ENCODE peak calls at places on chromosomes 12 and 14, in four cellular contexts. One of them, this sample, is unnamed.

GRCh38 chr12:5576011-5576410 is 144.1 kb downstream of the NTF3 start:
- DNase-seq in right lobe of liver: no peak
- DNase-seq in esophagus muscularis mucosa: no peak
- DNase-seq in fibroblast of mammary gland: no peak
- DNase-seq in this sample: no peak

GRCh38 chr12:12673296-12673695 is 22.7 kb downstream of the GPR19 start:
- DNase-seq in fibroblast of mammary gland: no peak
- DNase-seq in right lobe of liver: no peak
- DNase-seq in esophagus muscularis mucosa: no peak
- DNase-seq in this sample: no peak

GRCh38 chr12:112153181-112153899 is 28.0 kb downstream of the TRAFD1 start:
- DNase-seq in esophagus muscularis mucosa: peak; percentile 68
- DNase-seq in right lobe of liver: no peak
- DNase-seq in fibroblast of mammary gland: no peak
- DNase-seq in this sample: no peak

GRCh38 chr12:109542014-109542413 is 31.3 kb downstream of the MMAB start:
- DNase-seq in esophagus muscularis mucosa: no peak
- DNase-seq in right lobe of liver: no peak
- DNase-seq in fibroblast of mammary gland: peak; percentile 76
- DNase-seq in this sample: peak; percentile 71

GRCh38 chr12:32290411-32290810 is 108.9 kb upstream of the FGD4 start:
- DNase-seq in right lobe of liver: no peak
- DNase-seq in fibroblast of mammary gland: peak; percentile 38
- DNase-seq in esophagus muscularis mucosa: no peak
- DNase-seq in this sample: no peak

GRCh38 chr12:24045816-24046257 is 96.4 kb upstream of the SOX5 start:
- DNase-seq in esophagus muscularis mucosa: no peak
- DNase-seq in fibroblast of mammary gland: peak; percentile 88
- DNase-seq in right lobe of liver: peak; percentile 50
- DNase-seq in this sample: peak; percentile 86

GRCh38 chr12:82097877-82098276 is 260.3 kb downstream of the CCDC59 start:
- DNase-seq in fibroblast of mammary gland: no peak
- DNase-seq in esophagus muscularis mucosa: no peak
- DNase-seq in right lobe of liver: no peak
- DNase-seq in this sample: no peak

GRCh38 chr12:55684761-55685370 is 22.8 kb downstream of the ITGA7 start:
- DNase-seq in right lobe of liver: no peak
- DNase-seq in esophagus muscularis mucosa: no peak
- DNase-seq in fibroblast of mammary gland: no peak
- DNase-seq in this sample: no peak

GRCh38 chr12:44287545-44287944 is 451.7 kb downstream of the TMEM117 start:
- DNase-seq in right lobe of liver: no peak
- DNase-seq in esophagus muscularis mucosa: no peak
- DNase-seq in fibroblast of mammary gland: peak; percentile 35
- DNase-seq in this sample: peak; percentile 11

DNA sequence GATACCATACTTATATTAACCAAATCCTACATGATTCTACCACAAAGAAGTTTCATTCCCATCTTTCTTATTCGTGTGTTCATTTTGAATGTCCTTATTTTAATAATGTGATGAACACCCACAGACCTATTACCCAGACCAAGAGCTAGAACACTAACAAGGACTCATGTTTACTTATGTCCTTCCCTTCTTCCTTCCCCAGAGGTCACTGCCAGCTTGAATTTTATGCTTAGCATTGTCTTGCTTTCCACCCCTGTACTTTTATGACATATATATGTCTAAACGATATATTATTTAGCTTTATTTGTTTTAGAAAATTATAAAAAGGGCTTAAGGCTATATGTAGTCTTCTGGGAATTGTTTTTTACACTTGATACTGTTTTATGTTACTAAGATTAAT is 238.6 kb downstream of the LRIG3 start:
- DNase-seq in esophagus muscularis mucosa: no peak
- DNase-seq in right lobe of liver: no peak
- DNase-seq in fibroblast of mammary gland: no peak
- DNase-seq in this sample: no peak
- TF ChIP-seq CTCF in esophagus muscularis mucosa: no peak
- TF ChIP-seq CTCF in right lobe of liver: peak; percentile 46
- TF ChIP-seq CTCF in fibroblast of mammary gland: no peak
- TF ChIP-seq CTCF in this sample: no peak

GRCh38 chr14:97412933-97413574 is 615.9 kb downstream of the VRK1 start:
- DNase-seq in right lobe of liver: no peak
- DNase-seq in fibroblast of mammary gland: no peak
- DNase-seq in esophagus muscularis mucosa: no peak
- DNase-seq in this sample: no peak
- H3K4me3 ChIP-seq in right lobe of liver: no peak overlapping the region
- H3K4me3 ChIP-seq in fibroblast of mammary gland: no peak overlapping the region
- H3K4me3 ChIP-seq in esophagus muscularis mucosa: peak overlapping the region; percentile 9
- H3K4me3 ChIP-seq in this sample: no peak overlapping the region

GRCh38 chr14:23865502-23865901 is 88.1 kb upstream of the DHRS4 start:
- DNase-seq in right lobe of liver: no peak
- DNase-seq in esophagus muscularis mucosa: no peak
- DNase-seq in fibroblast of mammary gland: no peak
- DNase-seq in this sample: no peak

GRCh38 chr14:23864856-23865255 is 88.7 kb upstream of the DHRS4 start:
- DNase-seq in fibroblast of mammary gland: no peak
- DNase-seq in esophagus muscularis mucosa: no peak
- DNase-seq in right lobe of liver: no peak
- DNase-seq in this sample: no peak

GRCh38 chr14:23863836-23864235 is 89.7 kb upstream of the DHRS4 start:
- DNase-seq in right lobe of liver: no peak
- DNase-seq in fibroblast of mammary gland: no peak
- DNase-seq in esophagus muscularis mucosa: no peak
- DNase-seq in this sample: no peak

GRCh38 chr14:23862513-23862912 is 91.1 kb upstream of the DHRS4 start:
- DNase-seq in esophagus muscularis mucosa: no peak
- DNase-seq in fibroblast of mammary gland: no peak
- DNase-seq in right lobe of liver: no peak
- DNase-seq in this sample: no peak

DNA sequence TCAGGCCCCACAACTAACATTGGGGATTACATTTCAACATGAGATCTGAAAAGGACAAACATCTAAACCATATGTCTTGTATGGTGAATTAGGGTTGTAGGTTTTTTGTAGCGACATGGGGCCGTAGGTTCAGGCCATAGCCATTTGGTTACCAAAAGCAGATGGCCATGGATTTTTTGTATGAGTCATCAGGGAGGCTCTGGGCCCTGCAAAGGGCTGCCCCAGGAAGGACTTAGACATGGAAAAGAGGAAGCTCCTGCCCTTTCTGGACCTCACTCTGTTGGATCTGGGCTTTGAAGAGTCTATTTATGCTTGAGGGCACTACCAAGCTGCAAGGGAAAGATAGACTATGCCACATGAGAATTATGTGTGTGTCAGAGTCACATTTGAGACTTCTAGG is 89.3 kb upstream of the DHRS4 start:
- DNase-seq in esophagus muscularis mucosa: no peak
- DNase-seq in right lobe of liver: no peak
- DNase-seq in fibroblast of mammary gland: no peak
- DNase-seq in this sample: no peak
- TF ChIP-seq CTCF in esophagus muscularis mucosa: no peak
- TF ChIP-seq CTCF in right lobe of liver: no peak
- TF ChIP-seq CTCF in fibroblast of mammary gland: no peak
- TF ChIP-seq CTCF in this sample: no peak

GRCh38 chr12:116528067-116528466 is 31.1 kb upstream of the MAP1LC3B2 start:
- DNase-seq in fibroblast of mammary gland: peak; percentile 89
- DNase-seq in esophagus muscularis mucosa: no peak
- DNase-seq in right lobe of liver: no peak
- DNase-seq in this sample: no peak

GRCh38 chr12:116524311-116524710 is 34.9 kb upstream of the MAP1LC3B2 start:
- DNase-seq in esophagus muscularis mucosa: no peak
- DNase-seq in fibroblast of mammary gland: no peak
- DNase-seq in right lobe of liver: no peak
- DNase-seq in this sample: no peak

GRCh38 chr12:116528498-116528897 is 30.7 kb upstream of the MAP1LC3B2 start:
- DNase-seq in fibroblast of mammary gland: peak; percentile 51
- DNase-seq in esophagus muscularis mucosa: no peak
- DNase-seq in right lobe of liver: no peak
- DNase-seq in this sample: no peak

GRCh38 chr12:116524964-116525379 is 34.2 kb upstream of the MAP1LC3B2 start:
- DNase-seq in esophagus muscularis mucosa: no peak
- DNase-seq in fibroblast of mammary gland: peak; percentile 70
- DNase-seq in right lobe of liver: no peak
- DNase-seq in this sample: no peak

GRCh38 chr12:116525418-116526001 is 33.7 kb upstream of the MAP1LC3B2 start:
- DNase-seq in esophagus muscularis mucosa: no peak
- DNase-seq in fibroblast of mammary gland: peak; percentile 95
- DNase-seq in right lobe of liver: peak; percentile 78
- DNase-seq in this sample: peak; percentile 88
- H3K4me3 ChIP-seq in esophagus muscularis mucosa: peak overlapping the region; percentile 34
- H3K4me3 ChIP-seq in fibroblast of mammary gland: peak overlapping the region; percentile 6
- H3K4me3 ChIP-seq in right lobe of liver: no peak overlapping the region
- H3K4me3 ChIP-seq in this sample: no peak overlapping the region

DNA sequence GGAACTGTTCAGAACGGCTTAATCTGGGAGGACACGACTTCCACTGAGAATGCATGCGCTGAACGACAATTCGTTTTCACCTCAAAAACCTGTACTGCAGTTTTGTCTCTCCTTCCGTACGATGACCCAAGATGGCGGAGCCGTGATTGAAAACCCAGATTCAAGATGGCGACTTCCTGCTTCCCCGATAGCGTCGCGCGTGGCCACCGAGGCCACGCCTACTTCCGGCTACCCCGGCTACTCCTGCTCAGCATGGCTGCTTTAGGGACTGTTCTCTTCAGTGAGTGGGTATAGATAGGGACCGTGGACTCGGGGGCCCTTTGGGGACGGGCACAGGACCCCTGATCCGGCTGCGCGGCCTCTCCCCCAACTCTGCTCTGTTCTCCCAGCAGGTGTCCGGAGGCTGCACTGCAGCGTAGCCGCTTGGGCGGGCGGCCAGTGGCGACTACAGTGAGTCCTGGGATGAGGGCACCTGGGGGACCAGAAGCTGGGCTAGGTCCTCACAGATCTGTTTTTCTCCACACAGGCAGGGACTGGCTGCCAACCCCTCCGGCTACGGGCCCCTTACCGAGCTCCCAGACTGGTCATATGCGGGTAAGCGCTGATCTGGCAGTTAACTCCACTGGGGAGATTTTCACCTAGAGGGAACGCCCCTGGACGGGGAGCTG is at the start of gene MRPL52:
- DNase-seq in right lobe of liver: peak; percentile 93
- DNase-seq in esophagus muscularis mucosa: peak; percentile 96
- DNase-seq in fibroblast of mammary gland: peak; percentile 85
- DNase-seq in this sample: peak; percentile 87
- TF ChIP-seq CTCF in right lobe of liver: no peak
- TF ChIP-seq CTCF in esophagus muscularis mucosa: no peak
- TF ChIP-seq CTCF in fibroblast of mammary gland: no peak
- TF ChIP-seq CTCF in this sample: no peak

GRCh38 chr14:50677527-50678063 is 9.5 kb upstream of the SAV1 start:
- DNase-seq in fibroblast of mammary gland: peak; percentile 53
- DNase-seq in esophagus muscularis mucosa: no peak
- DNase-seq in right lobe of liver: no peak
- DNase-seq in this sample: peak; percentile 76

GRCh38 chr14:50675597-50675996 is 7.5 kb upstream of the SAV1 start:
- DNase-seq in right lobe of liver: no peak
- DNase-seq in fibroblast of mammary gland: no peak
- DNase-seq in esophagus muscularis mucosa: no peak
- DNase-seq in this sample: no peak

GRCh38 chr14:50679674-50680073 is 11.6 kb upstream of the SAV1 start:
- DNase-seq in esophagus muscularis mucosa: no peak
- DNase-seq in right lobe of liver: no peak
- DNase-seq in fibroblast of mammary gland: no peak
- DNase-seq in this sample: no peak

GRCh38 chr14:50678163-50678562 is 10.1 kb upstream of the SAV1 start:
- DNase-seq in right lobe of liver: no peak
- DNase-seq in fibroblast of mammary gland: no peak
- DNase-seq in esophagus muscularis mucosa: no peak
- DNase-seq in this sample: no peak

GRCh38 chr14:50676814-50677516 is 8.9 kb upstream of the SAV1 start:
- DNase-seq in right lobe of liver: no peak
- DNase-seq in esophagus muscularis mucosa: no peak
- DNase-seq in fibroblast of mammary gland: no peak
- DNase-seq in this sample: no peak
- H3K4me3 ChIP-seq in right lobe of liver: no peak overlapping the region
- H3K4me3 ChIP-seq in esophagus muscularis mucosa: no peak overlapping the region
- H3K4me3 ChIP-seq in fibroblast of mammary gland: no peak overlapping the region
- H3K4me3 ChIP-seq in this sample: no peak overlapping the region

GRCh38 chr14:36600431-36600830 is 18.0 kb upstream of the NKX2-8 start:
- DNase-seq in esophagus muscularis mucosa: peak; percentile 62
- DNase-seq in fibroblast of mammary gland: no peak
- DNase-seq in right lobe of liver: no peak
- DNase-seq in this sample: no peak

GRCh38 chr14:36604757-36605505 is 22.5 kb upstream of the NKX2-8 start:
- DNase-seq in right lobe of liver: no peak
- DNase-seq in esophagus muscularis mucosa: peak; percentile 42
- DNase-seq in fibroblast of mammary gland: peak; percentile 76
- DNase-seq in this sample: peak; percentile 80

GRCh38 chr14:36605506-36605857 is 23.1 kb upstream of the NKX2-8 start:
- DNase-seq in esophagus muscularis mucosa: no peak
- DNase-seq in fibroblast of mammary gland: no peak
- DNase-seq in right lobe of liver: no peak
- DNase-seq in this sample: peak; percentile 11
- TF ChIP-seq CTCF in esophagus muscularis mucosa: no peak
- TF ChIP-seq CTCF in fibroblast of mammary gland: peak; percentile 11
- TF ChIP-seq CTCF in right lobe of liver: no peak
- TF ChIP-seq CTCF in this sample: peak; percentile 8

GRCh38 chr12:54033106-54033979 is 493 bp downstream of the HOXC5 start:
- DNase-seq in esophagus muscularis mucosa: no peak
- DNase-seq in fibroblast of mammary gland: peak; percentile 60
- DNase-seq in right lobe of liver: no peak
- DNase-seq in this sample: no peak

GRCh38 chr12:54033980-54034783 is 1.3 kb downstream of the HOXC5 start:
- DNase-seq in fibroblast of mammary gland: peak; percentile 66
- DNase-seq in right lobe of liver: no peak
- DNase-seq in esophagus muscularis mucosa: no peak
- DNase-seq in this sample: no peak

GRCh38 chr12:54030889-54031860 is 1.7 kb upstream of the HOXC5 start:
- DNase-seq in esophagus muscularis mucosa: no peak
- DNase-seq in fibroblast of mammary gland: peak; percentile 94
- DNase-seq in right lobe of liver: peak; percentile 45
- DNase-seq in this sample: peak; percentile 27

GRCh38 chr12:54032220-54032619 is 630 bp upstream of the HOXC5 start:
- DNase-seq in esophagus muscularis mucosa: no peak
- DNase-seq in fibroblast of mammary gland: no peak
- DNase-seq in right lobe of liver: no peak
- DNase-seq in this sample: no peak

GRCh38 chr12:54032627-54033100 is at the start of gene HOXC5:
- DNase-seq in fibroblast of mammary gland: peak; percentile 98
- DNase-seq in right lobe of liver: no peak
- DNase-seq in esophagus muscularis mucosa: no peak
- DNase-seq in this sample: peak; percentile 71
- H3K4me3 ChIP-seq in fibroblast of mammary gland: peak within 1 kb of the TSS; percentile 52
- H3K4me3 ChIP-seq in right lobe of liver: no peak within 1 kb of the TSS
- H3K4me3 ChIP-seq in esophagus muscularis mucosa: peak within 1 kb of the TSS; percentile 69
- H3K4me3 ChIP-seq in this sample: peak within 1 kb of the TSS; percentile 23

This sample was measured in fibroblast of pulmonary artery.